ENCODE peak calls at places on chromosomes 16 and 17, in seven cellular contexts. O is H1, L is HepG2, X is GM12878, I is K562, B is SK-N-SH, A is HCT116. U is an unnamed sample.
A peak's percentile ranks its signal among the peaks of the same experiment; 100 is the strongest.

GRCh38 chr16:77221482-77221881 is 22.3 kb downstream of the SYCE1L start:
- DNase-seq in O (no peak), L (no peak), X (no peak), I (no peak), B (no peak), A (no peak), U (no peak)

GRCh38 chr17:74404218-74404617 is 27.7 kb upstream of the GPRC5C start:
- DNase-seq in O (peak; percentile 62), L (no peak), X (no peak), I (no peak), B (no peak), A (no peak), U (peak; percentile 47)

GRCh38 chr17:62822080-62822904 is 14.2 kb upstream of the MARCHF10 start:
- DNase-seq in O (no peak), L (peak; percentile 16), X (no peak), I (no peak), B (no peak), A (no peak), U (no peak)

GRCh38 chr16:70018254-70018653 is 67.1 kb downstream of the CLEC18A start:
- DNase-seq in O (no peak), L (peak; percentile 80), X (peak; percentile 3), I (peak; percentile 56), B (peak; percentile 43), A (peak; percentile 61), U (peak; percentile 9)

GRCh38 chr17:17568772-17569195 is 22.7 kb downstream of the PEMT start:
- DNase-seq in O (peak; percentile 97), L (peak; percentile 54), X (no peak), I (peak; percentile 70), B (peak; percentile 85), A (peak; percentile 10), U (peak; percentile 49)

GRCh38 chr17:1239210-1239609 is 31.0 kb upstream of the BHLHA9 start:
- DNase-seq in O (no peak), L (no peak), X (no peak), I (no peak), B (no peak), A (no peak), U (no peak)

GRCh38 chr16:56281256-56281805 is 90.0 kb downstream of the GNAO1 start:
- DNase-seq in O (peak; percentile 68), L (peak; percentile 24), X (no peak), I (peak; percentile 49), B (peak; percentile 58), A (no peak), U (peak; percentile 96)

GRCh38 chr17:74150428-74151025 is 53.0 kb upstream of the RPL38 start:
- DNase-seq in O (peak; percentile 45), L (no peak), X (no peak), I (no peak), B (no peak), A (no peak), U (no peak)

GRCh38 chr16:23833960-23834685 is 1.7 kb upstream of the PRKCB start:
- DNase-seq in O (no peak), L (no peak), X (no peak), I (no peak), B (no peak), A (no peak), U (no peak)

GRCh38 chr17:79039171-79039570 is 15.2 kb downstream of the C1QTNF1 start:
- DNase-seq in O (no peak), L (no peak), X (no peak), I (no peak), B (no peak), A (no peak), U (no peak)

GRCh38 chr17:33049781-33050414 is 58.3 kb downstream of the SPACA3 start:
- DNase-seq in O (peak; percentile 81), L (peak; percentile 44), X (no peak), I (peak; percentile 74), B (peak; percentile 61), A (peak; percentile 31), U (peak; percentile 44)

GRCh38 chr17:33045236-33045635 is 53.6 kb downstream of the SPACA3 start:
- DNase-seq in O (no peak), L (no peak), X (no peak), I (no peak), B (no peak), A (no peak), U (no peak)

GRCh38 chr17:33044771-33045170 is 53.1 kb downstream of the SPACA3 start:
- DNase-seq in O (no peak), L (no peak), X (no peak), I (no peak), B (no peak), A (no peak), U (no peak)

GRCh38 chr17:33050611-33051140 is 59.0 kb downstream of the SPACA3 start:
- DNase-seq in O (no peak), L (no peak), X (no peak), I (no peak), B (no peak), A (no peak), U (no peak)

GRCh38 chr17:33046361-33047255 is 55.0 kb downstream of the SPACA3 start:
- DNase-seq in O (no peak), L (no peak), X (no peak), I (no peak), B (no peak), A (no peak), U (no peak)
- TF ChIP-seq YY1 in O (no peak), L (no peak), X (no peak), I (no peak), B (no peak), A (no peak), U (no peak)

GRCh38 chr16:546909-547770 is 13.1 kb upstream of the PRR35 start:
- DNase-seq in O (peak; percentile 83), L (no peak), X (no peak), I (peak; percentile 63), B (peak; percentile 69), A (no peak), U (no peak)
- TF ChIP-seq YY1 in O (no peak), L (no peak), X (no peak), I (no peak), B (no peak), A (no peak), U (no peak)

GRCh38 chr16:31182391-31182790 is 2.5 kb downstream of the FUS start:
- DNase-seq in O (no peak), L (no peak), X (no peak), I (no peak), B (no peak), A (no peak), U (no peak)
- TF ChIP-seq YY1 in O (no peak), L (no peak), X (no peak), I (no peak), B (no peak), A (no peak), U (no peak)

GRCh38 chr16:17166095-17166494 is 304.7 kb downstream of the XYLT1 start:
- DNase-seq in O (no peak), L (no peak), X (no peak), I (no peak), B (no peak), A (no peak), U (no peak)

GRCh38 chr16:17176199-17176598 is 294.6 kb downstream of the XYLT1 start:
- DNase-seq in O (no peak), L (no peak), X (no peak), I (no peak), B (no peak), A (no peak), U (no peak)

GRCh38 chr16:17173134-17173729 is 297.5 kb downstream of the XYLT1 start:
- DNase-seq in O (no peak), L (peak; percentile 24), X (no peak), I (no peak), B (no peak), A (no peak), U (no peak)

GRCh38 chr16:17170435-17170834 is 300.3 kb downstream of the XYLT1 start:
- DNase-seq in O (no peak), L (no peak), X (no peak), I (no peak), B (no peak), A (no peak), U (no peak)

DNA sequence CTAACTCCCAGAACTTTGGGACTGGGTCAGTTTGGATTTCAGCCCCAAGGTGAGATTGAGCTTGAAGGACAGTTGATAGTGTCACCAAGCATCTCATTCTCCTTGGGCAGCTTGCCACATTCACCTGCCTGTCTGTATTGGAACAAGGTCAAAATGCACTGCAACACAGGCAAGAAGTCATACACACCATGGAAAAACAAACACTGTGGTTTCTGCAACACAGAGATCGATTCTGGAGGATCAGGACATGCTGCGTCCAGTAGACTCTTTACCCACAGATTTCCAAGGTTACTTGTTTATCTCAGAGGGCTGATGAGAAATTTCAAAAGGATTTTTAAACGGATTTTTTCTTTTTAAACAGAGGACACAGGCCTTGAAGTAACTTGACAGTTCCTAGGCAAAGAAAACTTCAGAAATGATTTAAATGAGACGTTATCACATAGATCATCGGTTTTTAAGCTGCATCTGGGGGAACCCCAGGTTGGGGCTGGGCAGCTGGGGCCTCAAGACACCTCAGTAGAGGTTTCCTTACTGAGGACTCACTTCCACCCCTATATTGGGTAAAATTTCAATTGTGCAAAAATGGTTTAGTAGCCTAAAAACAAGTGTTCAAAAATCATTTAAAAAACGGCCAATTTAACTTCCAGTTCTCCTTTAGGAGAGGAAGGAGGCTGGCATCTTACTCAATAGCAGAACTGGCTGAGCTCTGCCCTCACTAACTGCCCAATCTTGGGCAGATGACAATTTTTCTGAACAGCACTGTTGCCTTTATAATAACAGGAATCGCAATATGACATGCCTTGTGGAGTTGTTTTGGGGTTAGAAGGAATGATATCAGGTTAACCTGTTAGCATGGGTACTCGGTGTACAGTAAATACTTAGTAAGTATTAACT is 299.3 kb downstream of the XYLT1 start:
- DNase-seq in O (no peak), L (peak; percentile 30), X (no peak), I (no peak), B (no peak), A (no peak), U (no peak)
- TF ChIP-seq YY1 in O (no peak), L (no peak), X (no peak), I (no peak), B (no peak), A (no peak), U (no peak)

DNA sequence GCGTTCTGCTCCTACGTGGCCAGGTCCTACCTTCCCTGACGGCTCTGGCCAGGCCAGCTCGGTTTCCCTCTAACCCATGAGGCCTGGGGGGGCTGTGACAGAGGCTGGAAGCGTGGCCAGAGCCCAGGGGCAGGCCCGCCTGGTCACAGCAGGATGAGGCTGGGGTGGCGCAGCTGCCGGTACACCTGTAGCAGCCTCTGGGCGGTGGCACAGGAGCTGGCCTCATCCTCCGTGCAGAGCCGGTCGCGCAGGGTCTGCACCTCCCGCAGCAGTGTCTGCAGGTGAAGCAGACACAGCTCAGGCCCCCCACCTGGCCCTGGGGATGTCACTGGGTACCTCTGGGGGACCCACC is 11.5 kb downstream of the FAAP100 start:
- DNase-seq in O (no peak), L (no peak), X (no peak), I (no peak), B (no peak), A (no peak), U (no peak)
- TF ChIP-seq YY1 in O (no peak), L (no peak), X (no peak), I (no peak), B (no peak), A (no peak), U (no peak)